ENCODE peak calls at places on chromosomes 6 and 20, in eight cellular contexts. T is OCI-LY7, X is fibroblast of lung, F is dorsolateral prefrontal cortex, U is pancreas, O is AG04450, C is HFF-Myc, G is AG04449. A is an unnamed sample.

GRCh38 chr6:117906905-117907599 is at the start of gene SLC35F1:
- DNase-seq in G (no peak), U (peak; percentile 54), F (peak; percentile 35), O (no peak), C (no peak), X (peak; percentile 22), T (no peak), A (peak; percentile 22)

GRCh38 chr20:6173481-6173880 is 50.7 kb upstream of the FERMT1 start:
- DNase-seq in U (no peak), F (no peak), O (no peak), G (no peak), C (no peak), T (no peak), X (no peak), A (no peak)

GRCh38 chr20:33348136-33348937 is 53.0 kb downstream of the CDK5RAP1 start:
- DNase-seq in G (no peak), O (no peak), X (no peak), U (no peak), F (no peak), C (no peak), T (no peak), A (no peak)

GRCh38 chr20:41030536-41031242 is 2.1 kb downstream of the TOP1 start:
- DNase-seq in T (no peak), U (no peak), X (peak; percentile 90), C (no peak), O (peak; percentile 51), G (no peak), F (no peak), A (peak; percentile 69)

GRCh38 chr6:73285674-73286283 is 22.8 kb upstream of the KHDC1 start:
- DNase-seq in X (peak; percentile 78), T (peak; percentile 37), O (peak; percentile 23), G (peak; percentile 9), U (no peak), C (no peak), F (no peak), A (peak; percentile 72)

GRCh38 chr6:33428219-33428890 is 8.5 kb downstream of the SYNGAP1 start:
- DNase-seq in C (no peak), X (no peak), F (no peak), O (no peak), T (peak; percentile 70), G (no peak), U (no peak), A (no peak)

GRCh38 chr6:150685860-150686259 is 86.2 kb downstream of the PLEKHG1 start:
- DNase-seq in G (no peak), O (no peak), F (no peak), X (peak; percentile 4), C (no peak), T (peak; percentile 80), U (no peak), A (no peak)

GRCh38 chr6:158018851-158019361 is 37.2 kb downstream of the SYNJ2 start:
- DNase-seq in O (no peak), C (no peak), T (no peak), G (no peak), F (no peak), U (no peak), X (peak; percentile 80), A (peak; percentile 36)

GRCh38 chr6:83952830-83953229 is 80.7 kb upstream of the MRAP2 start:
- DNase-seq in C (no peak), T (no peak), F (no peak), X (peak; percentile 15), G (no peak), O (no peak), U (no peak), A (no peak)

GRCh38 chr6:24997905-24998304 is 62.1 kb upstream of the RIPOR2 start:
- DNase-seq in G (no peak), T (no peak), F (no peak), U (no peak), O (no peak), X (no peak), C (no peak), A (no peak)

GRCh38 chr6:148789991-148790390 is 43.2 kb downstream of the UST start:
- DNase-seq in O (no peak), G (no peak), T (no peak), U (no peak), C (no peak), X (no peak), F (no peak), A (no peak)

GRCh38 chr6:129644567-129645015 is 65.4 kb downstream of the ARHGAP18 start:
- DNase-seq in U (no peak), O (no peak), G (peak; percentile 52), X (peak; percentile 53), F (no peak), C (no peak), T (no peak), A (peak; percentile 86)

GRCh38 chr6:116447496-116448011 is 13.6 kb upstream of the CALHM6 start:
- DNase-seq in G (peak; percentile 99), F (no peak), U (peak; percentile 20), O (peak; percentile 98), C (no peak), T (no peak), X (peak; percentile 99), A (peak; percentile 100)

GRCh38 chr6:86215323-86215722 is 572.6 kb upstream of the SYNCRIP start:
- DNase-seq in O (no peak), T (no peak), X (no peak), F (no peak), G (no peak), C (no peak), U (no peak), A (no peak)

GRCh38 chr6:20541387-20541786 is 7.1 kb downstream of the CDKAL1 start:
- DNase-seq in F (no peak), O (no peak), X (no peak), G (no peak), T (no peak), C (no peak), U (no peak), A (no peak)
- H3K4me3 ChIP-seq in F (no peak overlapping the region), O (no peak overlapping the region), X (no peak overlapping the region), G (no peak overlapping the region), T (no peak overlapping the region), C (no peak overlapping the region), U (no peak overlapping the region), A (no peak overlapping the region)

GRCh38 chr6:123716506-123716905 is 79.8 kb upstream of the TRDN start:
- DNase-seq in O (no peak), U (no peak), F (no peak), G (no peak), T (no peak), C (no peak), X (no peak), A (no peak)

GRCh38 chr6:123715243-123715863 is 78.6 kb upstream of the TRDN start:
- DNase-seq in F (no peak), G (no peak), U (no peak), T (peak; percentile 24), C (no peak), X (peak; percentile 40), O (no peak), A (peak; percentile 13)
- TF ChIP-seq CTCF in F (peak; percentile 54), G (no peak), U (no peak), T (peak; percentile 83), C (peak; percentile 10), X (no peak), O (peak; percentile 33), A (peak; percentile 19)

GRCh38 chr6:166004491-166005275 is 163.0 kb downstream of the TBXT start:
- DNase-seq in G (no peak), F (no peak), O (no peak), C (no peak), U (no peak), T (no peak), X (no peak), A (no peak)

GRCh38 chr6:166006593-166007301 is 160.9 kb downstream of the TBXT start:
- DNase-seq in C (no peak), O (no peak), T (no peak), X (peak; percentile 88), F (peak; percentile 30), G (peak; percentile 84), U (no peak), A (peak; percentile 88)

GRCh38 chr6:166007349-166008263 is 160.0 kb downstream of the TBXT start:
- DNase-seq in X (peak; percentile 87), G (no peak), O (no peak), U (peak; percentile 55), F (no peak), C (no peak), T (no peak), A (peak; percentile 74)

GRCh38 chr6:166005401-166005845 is 162.2 kb downstream of the TBXT start:
- DNase-seq in X (peak; percentile 75), O (no peak), T (no peak), G (no peak), U (peak; percentile 38), F (peak; percentile 42), C (no peak), A (peak; percentile 47)

DNA sequence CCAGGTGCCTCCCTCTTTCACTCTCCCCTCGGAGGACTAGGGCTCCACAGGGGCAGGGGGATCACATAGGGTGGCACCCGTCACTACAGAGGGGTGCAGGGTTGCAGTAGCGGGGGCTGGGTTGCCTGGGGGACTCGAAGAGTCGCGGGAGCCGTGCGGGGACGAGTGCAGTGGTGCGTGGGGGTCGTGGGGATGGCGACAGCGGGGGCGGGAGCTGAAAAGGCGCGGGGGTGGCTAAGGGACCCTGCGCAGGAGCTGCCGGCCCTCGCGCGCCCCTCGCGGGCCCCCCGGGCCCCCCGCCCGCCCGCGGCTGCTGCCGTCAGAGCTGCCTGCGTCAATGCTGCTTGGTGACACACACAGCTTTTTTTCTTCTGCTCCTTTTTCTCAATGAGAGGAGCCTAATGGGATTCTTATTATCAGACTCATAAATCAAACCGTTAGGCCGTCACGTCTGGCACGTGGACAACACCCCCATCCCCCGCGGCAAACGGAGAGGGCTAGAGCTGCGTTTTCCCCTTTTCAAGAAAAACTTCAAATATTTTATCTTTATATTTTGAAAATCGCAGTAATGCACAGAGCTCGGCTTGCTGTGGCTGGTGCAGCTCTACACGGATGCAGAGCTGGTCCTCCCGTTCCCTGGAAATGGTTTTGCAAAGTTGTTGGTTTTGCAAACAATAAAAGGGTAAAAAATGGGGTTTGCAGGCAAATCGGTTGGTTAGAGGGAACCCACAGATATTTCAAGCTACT is 161.6 kb downstream of the TBXT start:
- DNase-seq in O (no peak), C (no peak), G (peak; percentile 58), T (no peak), F (peak; percentile 59), U (peak; percentile 63), X (peak; percentile 93), A (peak; percentile 87)
- H3K4me3 ChIP-seq in O (peak overlapping the region; percentile 53), C (no peak overlapping the region), G (peak overlapping the region; percentile 49), T (no peak overlapping the region), F (peak overlapping the region; percentile 53), U (peak overlapping the region; percentile 18), X (peak overlapping the region; percentile 37), A (peak overlapping the region; percentile 31)

DNA sequence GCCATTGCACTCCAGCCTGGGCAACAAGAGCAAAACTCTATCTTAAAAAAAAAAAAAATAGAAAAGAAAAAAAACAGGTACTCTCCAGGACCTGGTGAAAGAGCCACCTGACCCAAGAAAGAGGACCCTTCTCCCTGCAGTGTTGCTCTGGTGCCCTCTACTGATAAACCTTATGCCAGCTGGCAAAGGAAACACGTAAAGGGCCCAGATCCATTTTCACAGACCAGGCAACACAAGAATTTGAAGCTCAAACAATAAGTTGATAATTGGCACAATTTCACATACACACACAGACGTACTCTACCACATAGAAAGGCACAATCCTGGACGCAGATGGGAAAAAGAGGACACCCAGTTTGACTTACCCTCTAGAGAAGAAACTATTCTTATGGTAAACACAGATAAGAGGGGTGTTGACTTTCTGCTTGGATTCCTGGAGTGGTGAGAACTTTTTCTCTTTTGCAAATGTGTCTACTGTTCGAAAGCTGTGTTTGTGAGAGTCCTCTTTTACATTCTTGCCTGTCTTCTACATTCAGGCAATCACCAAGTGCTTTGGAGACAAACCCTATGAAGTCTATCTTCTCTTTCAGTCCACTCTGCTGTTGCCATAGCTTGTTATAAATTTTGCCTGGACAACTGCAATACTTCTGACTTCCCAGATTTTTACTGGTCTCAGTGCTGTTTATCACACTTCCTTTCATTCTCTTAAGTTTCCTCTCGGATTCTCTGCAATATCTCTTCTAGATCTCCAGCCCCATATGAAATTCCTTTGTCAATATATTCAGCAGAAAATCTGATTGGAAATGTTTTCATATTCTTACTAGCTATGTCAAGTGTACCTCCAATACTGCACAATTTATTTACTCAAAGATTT is 6.4 kb upstream of the SNRPB start:
- DNase-seq in C (no peak), U (no peak), X (no peak), O (no peak), G (no peak), T (no peak), F (no peak), A (peak; percentile 12)
- TF ChIP-seq CTCF in C (no peak), U (no peak), X (no peak), O (peak; percentile 10), G (no peak), T (peak; percentile 60), F (no peak), A (peak; percentile 23)